ENCODE peak calls at places on chromosomes 4 and X, in eight cellular contexts. B, M, Q, N, J, W, T and K are unnamed samples.

GRCh38 chr4:77174426-77174825 is 17.4 kb downstream of the CCNG2 start:
- DNase-seq in J (no peak), B (no peak), M (no peak), N (no peak), T (no peak), W (no peak), Q (no peak), K (no peak)

GRCh38 chr4:53788011-53788410 is 196.7 kb upstream of the LNX1 start:
- DNase-seq in M (no peak), N (no peak), Q (no peak), W (no peak), J (no peak), B (no peak), T (no peak), K (no peak)

GRCh38 chrX:39418936-39419659 is 617.8 kb downstream of the MID1IP1 start:
- DNase-seq in N (no peak), T (no peak), B (no peak), M (no peak), J (peak), W (no peak), Q (peak), K (peak)

GRCh38 chrX:103310592-103311400 is at the start of gene BEX2:
- DNase-seq in W (peak), J (peak), T (peak), M (peak), N (peak), B (peak), Q (peak), K (peak)

GRCh38 chr4:48342559-48342878 is 1.2 kb downstream of the SLAIN2 start:
- DNase-seq in Q (no peak), B (no peak), W (no peak), M (no peak), J (no peak), T (no peak), N (no peak), K (no peak)

GRCh38 chr4:155565330-155565729 is 101.3 kb upstream of the GUCY1A1 start:
- DNase-seq in W (no peak), M (no peak), Q (no peak), B (no peak), J (no peak), T (no peak), N (no peak), K (no peak)

GRCh38 chr4:83561381-83561780 is 25.5 kb downstream of the GPAT3 start:
- DNase-seq in B (no peak), M (no peak), J (no peak), N (no peak), Q (no peak), T (no peak), W (no peak), K (no peak)

GRCh38 chrX:123803331-123803983 is 56.4 kb upstream of the XIAP start:
- DNase-seq in N (peak), T (no peak), M (no peak), W (no peak), Q (no peak), B (no peak), J (no peak), K (no peak)

GRCh38 chrX:63128509-63128908 is 222.6 kb downstream of the SPIN4 start:
- DNase-seq in B (no peak), Q (no peak), J (no peak), W (no peak), N (no peak), M (no peak), T (no peak), K (no peak)

GRCh38 chr4:61246003-61246402 is 45.9 kb downstream of the ADGRL3 start:
- DNase-seq in Q (no peak), W (no peak), N (no peak), T (no peak), M (no peak), J (no peak), B (no peak), K (no peak)

GRCh38 chr4:23861897-23862296 is 27.9 kb downstream of the PPARGC1A start:
- DNase-seq in M (no peak), W (no peak), J (no peak), B (no peak), N (no peak), Q (no peak), T (no peak), K (no peak)

GRCh38 chr4:81454498-81454897 is 17.2 kb downstream of the RASGEF1B start:
- DNase-seq in Q (no peak), J (no peak), M (no peak), B (no peak), W (no peak), T (no peak), N (no peak), K (no peak)

DNA sequence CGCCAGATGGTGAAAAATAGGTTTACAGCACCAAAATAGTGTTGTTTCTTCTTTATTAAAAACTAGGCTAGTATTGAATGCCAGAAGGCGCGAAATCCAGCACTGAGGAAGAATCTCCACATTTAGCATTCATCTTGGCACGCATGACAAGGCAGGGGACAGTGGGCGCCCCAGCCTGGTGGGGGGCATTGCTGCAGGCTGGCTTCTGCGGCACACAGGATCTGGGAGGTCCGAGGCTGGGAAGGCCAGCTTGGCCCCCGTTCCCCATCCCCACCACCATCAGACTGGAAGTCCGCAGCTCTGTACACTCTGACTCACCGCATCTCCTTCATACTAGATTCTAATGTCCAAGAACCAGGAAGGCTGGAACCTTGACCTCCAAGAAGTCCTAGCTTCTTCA is 75.7 kb upstream of the DDX3X start:
- DNase-seq in T (no peak), J (no peak), N (no peak), M (no peak), Q (no peak), W (no peak), B (no peak), K (no peak)
- TF ChIP-seq CTCF in T (no peak), J (no peak), N (no peak), M (no peak), Q (no peak), W (no peak), B (no peak), K (no peak)

DNA sequence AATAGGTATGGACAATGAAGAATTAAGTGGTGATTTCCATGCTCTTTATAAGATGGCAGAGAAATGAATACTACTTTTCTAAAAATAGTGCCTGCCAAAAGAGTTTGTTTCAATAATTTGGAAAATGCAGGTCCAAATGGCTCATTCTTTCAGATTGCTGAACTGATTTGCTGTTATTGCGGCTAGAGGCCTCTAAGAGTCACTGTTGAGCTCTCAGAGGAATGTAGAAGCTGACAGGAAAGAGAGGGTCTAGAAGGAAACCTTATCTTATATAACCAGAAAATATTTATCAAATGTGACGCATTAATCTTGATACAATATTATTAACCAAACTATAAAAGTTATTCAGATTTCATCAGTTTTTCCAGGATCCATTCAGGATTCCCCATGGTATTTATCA is 65.7 kb upstream of the PAGE1 start:
- DNase-seq in T (no peak), J (no peak), Q (no peak), N (peak), B (no peak), W (no peak), M (no peak), K (no peak)
- TF ChIP-seq CTCF in T (peak), J (peak), Q (peak), N (no peak), B (peak), W (no peak), M (no peak), K (no peak)

GRCh38 chrX:19991350-19991718 is 473 bp upstream of the BCLAF3 start:
- DNase-seq in B (no peak), J (no peak), Q (no peak), N (no peak), W (no peak), M (no peak), T (no peak), K (no peak)
- TF ChIP-seq CTCF in B (peak), J (no peak), Q (no peak), N (peak), W (no peak), M (no peak), T (no peak), K (no peak)

GRCh38 chrX:24149346-24150050 is at the start of gene ZFX:
- DNase-seq in T (peak), B (peak), N (peak), W (peak), J (peak), Q (peak), M (peak), K (peak)

GRCh38 chrX:24148118-24148517 is 1.4 kb upstream of the ZFX start:
- DNase-seq in J (no peak), B (no peak), W (no peak), M (no peak), Q (no peak), T (no peak), N (no peak), K (no peak)

GRCh38 chrX:24148535-24149345 is 789 bp upstream of the ZFX start:
- DNase-seq in M (peak), N (no peak), Q (no peak), J (no peak), B (no peak), W (no peak), T (no peak), K (no peak)

GRCh38 chrX:24151513-24151912 is 2.0 kb downstream of the ZFX start:
- DNase-seq in W (no peak), Q (no peak), T (no peak), J (no peak), M (no peak), B (no peak), N (no peak), K (no peak)

GRCh38 chrX:24150051-24150790 is 692 bp downstream of the ZFX start:
- DNase-seq in W (peak), J (peak), N (peak), B (peak), M (peak), T (peak), Q (peak), K (peak)
- TF ChIP-seq CTCF in W (no peak), J (peak), N (peak), B (peak), M (peak), T (peak), Q (peak), K (peak)

GRCh38 chrX:120380699-120381098 is 18.8 kb downstream of the ATP1B4 start:
- DNase-seq in T (no peak), J (no peak), Q (no peak), B (no peak), N (peak), M (no peak), W (no peak), K (no peak)
- TF ChIP-seq CTCF in T (peak), J (no peak), Q (peak), B (peak), N (no peak), M (peak), W (no peak), K (no peak)

GRCh38 chrX:11913001-11913400 is 155.0 kb downstream of the MSL3 start:
- DNase-seq in M (no peak), N (no peak), T (no peak), W (no peak), Q (no peak), J (no peak), B (no peak), K (no peak)

GRCh38 chrX:11908371-11908770 is 150.3 kb downstream of the MSL3 start:
- DNase-seq in M (no peak), T (no peak), B (no peak), J (no peak), Q (no peak), W (no peak), N (peak), K (no peak)
- TF ChIP-seq CTCF in M (no peak), T (peak), B (peak), J (no peak), Q (peak), W (no peak), N (no peak), K (no peak)

GRCh38 chr4:14897217-14897616 is 105.1 kb upstream of the CPEB2 start:
- DNase-seq in B (no peak), J (no peak), Q (no peak), M (no peak), N (no peak), W (no peak), T (no peak), K (no peak)
- TF ChIP-seq CTCF in B (no peak), J (no peak), Q (no peak), M (no peak), N (no peak), W (no peak), T (no peak), K (no peak)

GRCh38 chrX:66030505-66031317 is 9.2 kb downstream of the VSIG4 start:
- DNase-seq in N (peak), M (no peak), W (no peak), B (no peak), J (no peak), Q (no peak), T (no peak), K (no peak)
- TF ChIP-seq CTCF in N (peak), M (no peak), W (no peak), B (peak), J (peak), Q (peak), T (peak), K (peak)

GRCh38 chr4:123244233-123244632 is 152.4 kb upstream of the SPRY1 start:
- DNase-seq in M (peak), J (peak), T (no peak), N (no peak), W (no peak), B (no peak), Q (peak), K (no peak)
- TF ChIP-seq CTCF in M (no peak), J (peak), T (no peak), N (no peak), W (no peak), B (peak), Q (peak), K (no peak)